ENCODE peak calls at places on chromosomes 4 and X, in five cellular contexts. B is germinal center, Z is NCI-H748 treated with DMSO at 0.1 percent for 48 hours, T is mesothelial cell of epicardium, E is NCI-H1105 treated with DMSO at 0.1 percent for 48 hours. M is an unnamed sample.

GRCh38 chr4:40413396-40413795 is 78.3 kb downstream of the CHRNA9 start:
- DNase-seq in B (no peak), Z (no peak), T (no peak), E (no peak), M (no peak)

GRCh38 chr4:105112274-105112673 is 34.4 kb upstream of the TET2 start:
- DNase-seq in B (no peak), Z (no peak), T (no peak), E (no peak), M (no peak)

GRCh38 chrX:118554511-118554910 is 58.9 kb downstream of the DOCK11 start:
- DNase-seq in B (no peak), Z (no peak), T (no peak), E (no peak), M (no peak)

GRCh38 chr4:76374744-76375143 is 46.2 kb downstream of the CCDC158 start:
- DNase-seq in B (no peak), Z (no peak), T (no peak), E (no peak), M (no peak)

GRCh38 chr4:7422898-7423180 is 11.9 kb downstream of the PSAPL1 start:
- DNase-seq in B (no peak), Z (no peak), T (no peak), E (no peak), M (no peak)

GRCh38 chr4:108885211-108885610 is 122.4 kb upstream of the ETNPPL start:
- DNase-seq in B (no peak), Z (no peak), T (no peak), E (no peak), M (no peak)

GRCh38 chr4:165384608-165385007 is 5.8 kb downstream of the CPE start:
- DNase-seq in B (no peak), Z (peak; percentile 63), T (no peak), E (peak; percentile 92), M (peak; percentile 66)

GRCh38 chr4:174217273-174218126 is 66.0 kb downstream of the FBXO8 start:
- DNase-seq in B (no peak), Z (no peak), T (no peak), E (no peak), M (no peak)

GRCh38 chr4:45550766-45551366 is 573.0 kb downstream of the GABRG1 start:
- DNase-seq in B (no peak), Z (no peak), T (no peak), E (no peak), M (no peak)

GRCh38 chr4:145954924-145955339 is 16.3 kb upstream of the ZNF827 start:
- DNase-seq in B (no peak), Z (no peak), T (no peak), E (no peak), M (no peak)

GRCh38 chr4:8402640-8403039 is 37.9 kb downstream of the ACOX3 start:
- DNase-seq in B (no peak), Z (no peak), T (no peak), E (no peak), M (no peak)

GRCh38 chr4:134470544-134470943 is 269.0 kb upstream of the PABPC4L start:
- DNase-seq in B (no peak), Z (peak; percentile 37), T (no peak), E (no peak), M (no peak)

GRCh38 chrX:15167826-15168225 is 102.1 kb downstream of the ASB9 start:
- DNase-seq in B (no peak), Z (no peak), T (no peak), E (no peak), M (no peak)

GRCh38 chr4:78691333-78691732 is 84.8 kb upstream of the BMP2K start:
- DNase-seq in B (no peak), Z (no peak), T (no peak), E (no peak), M (no peak)

GRCh38 chrX:9204560-9204959 is 170.6 kb upstream of the FAM9B start:
- DNase-seq in B (no peak), Z (no peak), T (no peak), E (no peak), M (no peak)

GRCh38 chrX:10797493-10797892 is 177.1 kb upstream of the MID1 start:
- DNase-seq in B (no peak), Z (no peak), T (no peak), E (no peak), M (no peak)

GRCh38 chrX:1545776-1546408 is 8.9 kb upstream of the P2RY8 start:
- DNase-seq in B (no peak), Z (no peak), T (no peak), E (no peak), M (no peak)

GRCh38 chr4:3711183-3712111 is 54.7 kb upstream of the ADRA2C start:
- DNase-seq in B (no peak), Z (no peak), T (no peak), E (no peak), M (no peak)

GRCh38 chrX:29869837-29870236 is 345.5 kb upstream of the MAGEB2 start:
- DNase-seq in B (no peak), Z (no peak), T (no peak), E (no peak), M (no peak)

GRCh38 chr4:123488916-123489315 is 92.3 kb downstream of the SPRY1 start:
- DNase-seq in B (no peak), Z (no peak), T (no peak), E (no peak), M (no peak)

GRCh38 chr4:113339430-113339813 is 290.0 kb downstream of the ANK2 start:
- DNase-seq in B (no peak), Z (no peak), T (no peak), E (no peak), M (no peak)

GRCh38 chrX:50691820-50692219 is 122.2 kb downstream of the SHROOM4 start:
- DNase-seq in B (peak; percentile 21), Z (peak; percentile 23), T (no peak), E (peak; percentile 4), M (peak; percentile 31)

GRCh38 chr4:5710962-5711478 is at the start of gene EVC:
- DNase-seq in B (peak; percentile 45), Z (peak; percentile 1), T (peak; percentile 62), E (peak; percentile 18), M (no peak)

GRCh38 chr4:8731364-8731763 is 138.8 kb downstream of the CPZ start:
- DNase-seq in B (no peak), Z (no peak), T (no peak), E (no peak), M (no peak)

GRCh38 chr4:182776376-182777058 is 140.7 kb downstream of the DCTD start:
- DNase-seq in B (no peak), Z (no peak), T (no peak), E (no peak), M (no peak)

GRCh38 chrX:630922-631496 is 418 bp downstream of the SHOX start:
- DNase-seq in B (no peak), Z (no peak), T (no peak), E (no peak), M (no peak)

GRCh38 chrX:31981546-31982062 is 909.8 kb upstream of the FTHL17 start:
- DNase-seq in B (no peak), Z (no peak), T (no peak), E (no peak), M (no peak)

GRCh38 chr4:112492321-112492720 is 23.7 kb downstream of the NEUROG2 start:
- DNase-seq in B (no peak), Z (no peak), T (no peak), E (no peak), M (no peak)

GRCh38 chrX:117973175-117974075 is 143.2 kb downstream of the KLHL13 start:
- DNase-seq in B (no peak), Z (peak; percentile 68), T (no peak), E (no peak), M (peak; percentile 38)

GRCh38 chr4:155759372-155760252 is 791 bp downstream of the GUCY1B1 start:
- DNase-seq in B (peak; percentile 3), Z (peak; percentile 22), T (peak; percentile 44), E (peak; percentile 18), M (no peak)

GRCh38 chr4:2867758-2868491 is 24.3 kb downstream of the ADD1 start:
- DNase-seq in B (no peak), Z (no peak), T (no peak), E (no peak), M (no peak)

GRCh38 chr4:20506827-20507226 is 193.4 kb upstream of the PACRGL start:
- DNase-seq in B (no peak), Z (no peak), T (no peak), E (no peak), M (no peak)

GRCh38 chr4:140090215-140090731 is 63.7 kb downstream of the MAML3 start:
- DNase-seq in B (no peak), Z (no peak), T (no peak), E (no peak), M (no peak)

GRCh38 chrX:49172280-49172780 is 632 bp downstream of the PLP2 start:
- DNase-seq in B (peak; percentile 36), Z (peak; percentile 37), T (no peak), E (peak; percentile 62), M (peak; percentile 43)

GRCh38 chrX:23662853-23663252 is 4.4 kb upstream of the PRDX4 start:
- DNase-seq in B (peak; percentile 7), Z (no peak), T (no peak), E (no peak), M (no peak)

GRCh38 chr4:144353240-144353639 is 212.7 kb upstream of the GYPA start:
- DNase-seq in B (no peak), Z (no peak), T (no peak), E (no peak), M (no peak)

GRCh38 chr4:147587061-147587460 is 30.1 kb upstream of the TMEM184C start:
- DNase-seq in B (no peak), Z (no peak), T (no peak), E (no peak), M (no peak)

GRCh38 chrX:98371994-98372393 is 1488.3 kb downstream of the RPA4 start:
- DNase-seq in B (no peak), Z (no peak), T (no peak), E (no peak), M (no peak)

GRCh38 chrX:20265726-20266681 is 705 bp downstream of the RPS6KA3 start:
- DNase-seq in B (peak; percentile 4), Z (no peak), T (no peak), E (no peak), M (no peak)